ENCODE peak calls at places on chromosome 10, in five cellular contexts. H is upper lobe of right lung, J is HFFc6, B is PC-9, P is AG09309. G is an unnamed sample.

GRCh38 chr10:10699427-10699826 is 318.2 kb upstream of the CELF2 start:
- DNase-seq in H (no peak), J (no peak), B (no peak), P (no peak), G (no peak)

GRCh38 chr10:50853557-50853956 is 31.9 kb downstream of the A1CF start:
- DNase-seq in H (no peak), J (no peak), B (no peak), P (no peak), G (no peak)

GRCh38 chr10:52778511-52779392 is 6.2 kb upstream of the MBL2 start:
- DNase-seq in H (no peak), J (peak), B (no peak), P (no peak), G (no peak)

GRCh38 chr10:95304976-95305375 is 14.2 kb upstream of the PDLIM1 start:
- DNase-seq in H (no peak), J (no peak), B (no peak), P (no peak), G (no peak)

GRCh38 chr10:62732841-62733653 is 71.5 kb upstream of the ADO start:
- DNase-seq in H (no peak), J (peak), B (no peak), P (no peak), G (peak)

GRCh38 chr10:17200885-17201164 is 647 bp downstream of the TRDMT1 start:
- DNase-seq in H (no peak), J (peak), B (peak), P (no peak), G (no peak)

GRCh38 chr10:93701903-93702277 is 502 bp downstream of the FRA10AC1 start:
- DNase-seq in H (no peak), J (peak), B (no peak), P (peak), G (peak)

GRCh38 chr10:5679606-5680005 is 5.0 kb upstream of the TASOR2 start:
- DNase-seq in H (no peak), J (peak), B (no peak), P (peak), G (no peak)

GRCh38 chr10:7505196-7505595 is 94.4 kb upstream of the SFMBT2 start:
- DNase-seq in H (no peak), J (no peak), B (no peak), P (no peak), G (no peak)

GRCh38 chr10:129031233-129032150 is 435.5 kb upstream of the MGMT start:
- DNase-seq in H (no peak), J (no peak), B (peak), P (no peak), G (peak)

GRCh38 chr10:71288461-71288860 is 30.6 kb upstream of the SLC29A3 start:
- DNase-seq in H (no peak), J (no peak), B (no peak), P (no peak), G (no peak)
- TF ChIP-seq CTCF in H (no peak), J (no peak), B (no peak), P (no peak), G (no peak)

DNA sequence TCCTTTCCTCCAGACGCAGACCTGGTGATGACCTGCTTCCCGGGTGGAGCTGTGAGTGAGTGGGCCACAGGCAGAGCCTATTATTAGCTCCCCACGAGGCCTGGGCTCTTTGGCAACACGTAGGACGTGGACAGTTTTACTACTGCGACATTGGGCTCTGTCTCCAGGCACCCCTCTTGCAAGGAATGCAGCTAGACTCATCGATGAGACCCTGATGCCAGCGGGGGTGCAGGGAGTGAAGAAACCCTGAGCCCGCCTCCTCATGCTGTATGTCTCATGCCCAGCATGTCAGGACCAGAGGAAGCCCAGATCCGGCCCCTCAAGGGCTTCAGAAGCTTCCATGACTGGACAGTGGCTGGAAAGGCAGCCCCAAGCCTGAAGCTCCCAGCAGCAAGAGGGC is 161.9 kb downstream of the TCERG1L start:
- DNase-seq in H (no peak), J (no peak), B (no peak), P (no peak), G (no peak)
- TF ChIP-seq CTCF in H (no peak), J (no peak), B (no peak), P (no peak), G (no peak)

GRCh38 chr10:61608255-61609040 is 54.3 kb upstream of the CABCOCO1 start:
- DNase-seq in H (no peak), J (peak), B (no peak), P (no peak), G (no peak)

GRCh38 chr10:61609609-61610166 is 53.0 kb upstream of the CABCOCO1 start:
- DNase-seq in H (no peak), J (no peak), B (no peak), P (no peak), G (no peak)

GRCh38 chr10:61605221-61605620 is 57.5 kb upstream of the CABCOCO1 start:
- DNase-seq in H (no peak), J (no peak), B (no peak), P (no peak), G (no peak)

GRCh38 chr10:61612009-61612408 is 50.7 kb upstream of the CABCOCO1 start:
- DNase-seq in H (no peak), J (no peak), B (peak), P (no peak), G (no peak)

DNA sequence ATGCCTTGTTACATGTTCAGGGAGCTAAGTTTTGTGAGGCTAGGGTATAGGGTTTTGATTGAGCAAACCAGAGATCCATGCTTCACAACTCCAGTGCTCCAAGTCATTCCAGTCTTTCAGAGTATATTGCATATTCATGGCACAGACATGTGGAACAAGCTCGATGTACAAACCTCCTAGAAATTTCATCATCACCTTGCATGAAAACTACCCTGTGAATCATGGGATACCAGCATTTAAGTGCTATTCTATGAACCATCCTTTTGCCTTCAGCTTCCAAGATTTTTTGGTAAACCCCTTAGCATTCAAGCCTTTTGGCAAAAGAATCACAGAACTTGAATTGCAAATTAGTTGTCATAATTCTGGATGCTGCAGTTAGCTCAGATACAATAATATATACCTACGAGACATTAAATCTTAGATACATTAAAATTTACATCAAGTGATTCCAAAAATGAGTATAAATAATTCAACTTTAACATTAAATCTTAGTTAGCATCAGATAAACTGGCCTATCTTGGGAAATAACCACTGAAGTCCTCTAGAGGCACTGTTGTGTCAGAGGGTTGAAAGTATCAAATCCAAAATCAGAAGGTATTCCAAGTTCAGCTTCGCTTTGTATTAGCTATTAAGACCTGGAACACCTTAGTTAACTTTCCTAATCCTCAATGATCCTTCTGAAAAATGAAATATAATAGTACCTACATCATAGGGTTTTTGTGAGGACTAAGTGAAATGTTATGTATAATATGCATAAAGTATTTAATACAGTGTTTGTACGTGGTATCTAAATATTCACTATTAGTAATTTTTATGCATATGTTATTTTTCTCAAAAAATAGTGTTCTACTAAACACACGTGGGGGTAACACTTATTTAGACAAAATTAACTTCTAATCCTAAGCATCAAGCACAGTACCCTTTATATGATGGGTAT is 55.5 kb upstream of the CABCOCO1 start:
- DNase-seq in H (no peak), J (no peak), B (no peak), P (no peak), G (no peak)
- TF ChIP-seq CTCF in H (peak), J (peak), B (peak), P (peak), G (peak)

DNA sequence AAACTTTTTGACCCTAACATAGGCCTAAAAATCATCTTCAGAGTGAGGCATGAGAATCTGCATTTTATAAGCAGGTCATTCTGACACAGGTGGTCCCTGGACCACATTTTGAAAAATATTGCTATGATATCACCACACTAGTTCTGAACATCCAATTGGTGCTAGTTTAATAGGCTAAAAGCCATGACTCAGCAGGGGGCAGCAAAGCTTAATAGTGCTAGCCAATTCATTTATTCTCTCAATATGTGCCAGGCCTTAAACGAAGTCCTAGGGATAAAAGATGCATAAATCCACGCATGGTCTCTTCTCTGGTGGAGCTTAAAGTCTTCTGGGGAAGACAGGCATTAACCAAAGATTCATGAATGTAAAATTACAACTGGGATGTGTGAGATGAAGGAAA is 10.2 kb upstream of the SLC25A28 start:
- DNase-seq in H (no peak), J (peak), B (no peak), P (peak), G (no peak)
- TF ChIP-seq CTCF in H (peak), J (peak), B (peak), P (peak), G (peak)

GRCh38 chr10:30238836-30239235 is 110.2 kb downstream of the MTPAP start:
- DNase-seq in H (no peak), J (no peak), B (no peak), P (no peak), G (no peak)

GRCh38 chr10:30241422-30242110 is 107.5 kb downstream of the MTPAP start:
- DNase-seq in H (no peak), J (no peak), B (no peak), P (no peak), G (no peak)
- TF ChIP-seq CTCF in H (no peak), J (peak), B (no peak), P (no peak), G (no peak)

DNA sequence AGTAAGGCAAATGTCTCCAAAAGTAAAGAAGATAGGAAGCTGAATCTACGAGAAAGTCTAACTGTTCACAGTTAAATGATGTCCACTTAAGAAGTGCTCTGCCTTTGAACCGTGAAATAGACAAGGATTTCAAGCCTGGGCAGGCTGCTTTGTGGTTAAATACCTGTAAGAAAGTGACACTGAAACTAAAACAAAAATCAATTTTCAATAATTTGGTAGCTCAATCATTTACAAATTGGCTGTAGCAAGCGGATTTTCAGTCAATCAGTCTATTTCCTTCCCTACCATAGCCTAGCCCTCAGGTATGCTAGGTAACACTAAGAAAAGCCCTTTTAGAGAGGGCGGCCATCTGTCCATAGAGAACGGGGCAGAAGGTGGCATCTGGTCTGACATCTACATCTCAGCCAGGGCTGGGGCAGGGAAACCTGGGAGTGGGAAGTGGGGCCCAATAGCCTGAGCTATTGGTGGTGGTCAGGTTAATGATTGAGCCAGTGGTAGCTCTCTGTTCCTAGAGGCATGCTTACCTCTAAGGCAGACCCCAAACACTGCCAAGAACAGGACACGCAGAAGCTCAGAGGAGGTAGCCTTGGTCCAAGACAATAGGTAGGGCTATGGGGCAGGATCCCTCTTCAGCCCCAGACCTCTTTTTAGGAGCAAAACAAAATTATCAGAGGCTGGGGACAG is 223.2 kb downstream of the CCSER2 start:
- DNase-seq in H (no peak), J (no peak), B (no peak), P (no peak), G (no peak)
- TF ChIP-seq CTCF in H (no peak), J (no peak), B (no peak), P (no peak), G (no peak)

GRCh38 chr10:119165171-119166110 is at the start of gene SFXN4:
- DNase-seq in H (peak), J (peak), B (peak), P (no peak), G (peak)
- TF ChIP-seq CTCF in H (peak), J (peak), B (no peak), P (no peak), G (no peak)

GRCh38 chr10:97903128-97904025 is 53.7 kb downstream of the GOLGA7B start:
- DNase-seq in H (no peak), J (no peak), B (no peak), P (no peak), G (no peak)
- TF ChIP-seq CTCF in H (no peak), J (no peak), B (no peak), P (no peak), G (no peak)

DNA sequence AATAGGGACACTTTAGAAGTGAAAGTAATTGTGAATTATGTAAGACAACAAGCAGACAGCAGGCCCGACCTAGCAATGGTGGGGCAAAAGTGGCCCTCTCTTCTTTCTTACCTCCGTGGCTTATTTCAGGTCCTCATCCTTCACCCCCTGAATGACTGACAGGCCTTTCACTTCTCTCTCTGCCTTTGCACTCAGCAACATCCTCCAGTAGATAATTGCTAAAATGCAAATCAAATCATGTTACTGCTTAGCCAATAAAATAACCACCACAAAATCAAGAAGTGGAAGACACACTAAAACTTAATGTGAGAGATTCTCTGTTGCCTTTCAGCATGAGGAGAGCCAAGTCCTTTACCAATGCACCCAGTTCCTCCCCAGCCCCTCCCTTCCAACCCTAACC is 274.6 kb upstream of the ZNF32 start:
- DNase-seq in H (no peak), J (no peak), B (no peak), P (no peak), G (no peak)
- TF ChIP-seq CTCF in H (no peak), J (no peak), B (no peak), P (no peak), G (no peak)

DNA sequence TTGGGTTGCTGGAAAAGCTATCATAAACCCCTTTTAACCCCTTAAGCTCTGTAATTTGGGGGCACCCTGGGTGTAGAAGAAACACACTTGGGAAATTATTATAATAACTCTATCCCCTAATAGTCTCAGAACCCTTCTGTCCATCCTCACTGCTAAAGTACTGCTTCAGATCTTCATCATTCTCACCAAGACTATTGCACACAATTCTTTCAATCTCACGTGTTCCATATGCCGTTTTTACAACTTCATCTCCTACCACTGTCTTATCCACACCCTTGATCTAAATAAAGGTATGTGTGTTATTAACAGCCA is 15.8 kb downstream of the ANKRD22 start:
- DNase-seq in H (no peak), J (no peak), B (no peak), P (no peak), G (no peak)
- TF ChIP-seq CTCF in H (no peak), J (peak), B (no peak), P (no peak), G (no peak)